ENCODE peak calls at places on chromosomes 5 and 9, in five cellular contexts. W is epithelial cell of esophagus; L is NCI-H1417; F is islet precursor cell; K is stimulated activated CD8-positive, alpha-beta memory T cell treated with anti-CD3 and anti-CD28 coated beads, Interleukin-12 subunit alpha, Interleukin-12 subunit beta, amount 100 ng/mL, for 4 hours. P is an unnamed sample.

GRCh38 chr5:56814963-56815656 is at the start of gene MAP3K1:
- DNase-seq in W (peak), L (peak), F (peak), K (peak), P (peak)

GRCh38 chr5:31894131-31894530 is 255.2 kb downstream of the PDZD2 start:
- DNase-seq in W (no peak), L (no peak), F (no peak), K (no peak), P (no peak)

GRCh38 chr9:123550012-123550411 is 194.0 kb downstream of the CRB2 start:
- DNase-seq in W (no peak), L (no peak), F (no peak), K (no peak), P (no peak)

GRCh38 chr5:173689171-173689676 is 72.8 kb upstream of the BOD1 start:
- DNase-seq in W (no peak), L (no peak), F (no peak), K (no peak), P (no peak)

GRCh38 chr5:62964428-62964827 is 385.8 kb downstream of the LRRC70 start:
- DNase-seq in W (no peak), L (no peak), F (no peak), K (no peak), P (no peak)

GRCh38 chr9:128629136-128629535 is 27.5 kb downstream of the DYNC2I2 start:
- DNase-seq in W (no peak), L (no peak), F (no peak), K (no peak), P (no peak)

GRCh38 chr5:143606043-143606752 is 202.7 kb upstream of the NR3C1 start:
- DNase-seq in W (peak), L (no peak), F (no peak), K (no peak), P (no peak)

GRCh38 chr5:68392608-68393007 is 177.1 kb downstream of the PIK3R1 start:
- DNase-seq in W (no peak), L (no peak), F (no peak), K (no peak), P (no peak)

GRCh38 chr5:80408976-80409926 is 1.4 kb downstream of the ZFYVE16 start:
- DNase-seq in W (peak), L (no peak), F (no peak), K (no peak), P (no peak)

GRCh38 chr9:107740088-107740980 is 250.8 kb upstream of the KLF4 start:
- DNase-seq in W (no peak), L (no peak), F (no peak), K (no peak), P (no peak)

GRCh38 chr5:6736106-6736505 is 22.9 kb downstream of the TENT4A start:
- DNase-seq in W (no peak), L (no peak), F (no peak), K (no peak), P (no peak)

GRCh38 chr9:13151489-13151888 is 128.0 kb downstream of the MPDZ start:
- DNase-seq in W (no peak), L (no peak), F (no peak), K (no peak), P (no peak)

GRCh38 chr5:43145071-43145470 is 24.4 kb downstream of the ZNF131 start:
- DNase-seq in W (no peak), L (no peak), F (no peak), K (no peak), P (no peak)

GRCh38 chr9:130905902-130906726 is 9.5 kb upstream of the QRFP start:
- DNase-seq in W (no peak), L (no peak), F (no peak), K (no peak), P (no peak)

GRCh38 chr9:81915801-81916505 is 12.3 kb upstream of the SPATA31D4 start:
- DNase-seq in W (no peak), L (no peak), F (no peak), K (no peak), P (no peak)

GRCh38 chr9:92808726-92809451 is 44.3 kb upstream of the BICD2 start:
- DNase-seq in W (peak), L (peak), F (peak), K (no peak), P (peak)

GRCh38 chr9:123338710-123339665 is 17.0 kb upstream of the CRB2 start:
- DNase-seq in W (no peak), L (no peak), F (no peak), K (peak), P (no peak)

GRCh38 chr9:13361076-13361475 is 81.6 kb upstream of the MPDZ start:
- DNase-seq in W (no peak), L (no peak), F (no peak), K (no peak), P (no peak)

GRCh38 chr5:116970318-116970717 is 395.7 kb upstream of the SEMA6A start:
- DNase-seq in W (peak), L (peak), F (no peak), K (no peak), P (no peak)

GRCh38 chr5:41252036-41252435 is 38.7 kb upstream of the C6 start:
- DNase-seq in W (no peak), L (no peak), F (no peak), K (no peak), P (no peak)

GRCh38 chr5:77168187-77168883 is 42.1 kb upstream of the PDE8B start:
- DNase-seq in W (no peak), L (no peak), F (no peak), K (no peak), P (no peak)

GRCh38 chr5:154836225-154836624 is 14.2 kb downstream of the FAXDC2 start:
- DNase-seq in W (no peak), L (no peak), F (no peak), K (no peak), P (no peak)

GRCh38 chr9:21933281-21933680 is 60.9 kb downstream of the CDKN2A start:
- DNase-seq in W (peak), L (no peak), F (no peak), K (no peak), P (no peak)

GRCh38 chr9:133738039-133738805 is at the start of gene SARDH:
- DNase-seq in W (no peak), L (peak), F (peak), K (peak), P (peak)

GRCh38 chr9:6415266-6415665 is 2.3 kb downstream of the UHRF2 start:
- DNase-seq in W (no peak), L (no peak), F (no peak), K (no peak), P (no peak)

GRCh38 chr5:62017092-62017491 is 288.9 kb upstream of the KIF2A start:
- DNase-seq in W (peak), L (no peak), F (no peak), K (no peak), P (no peak)

GRCh38 chr5:137344723-137345322 is 154.3 kb downstream of the SPOCK1 start:
- DNase-seq in W (peak), L (peak), F (peak), K (no peak), P (peak)

P was measured in NCI-H146.